ENCODE peak calls at places on chromosomes 2 and 18, in nine cellular contexts. Y, K, O, T, A, F, C, M and W are unnamed samples.

GRCh38 chr2:200380139-200380561 is 73.7 kb downstream of the SPATS2L start:
- DNase-seq in Y (no peak), K (no peak), O (peak; percentile 29), T (peak; percentile 38), A (no peak), F (no peak), C (peak; percentile 15), M (no peak), W (no peak)

GRCh38 chr2:239569401-239570090 is 168.7 kb upstream of the HDAC4 start:
- DNase-seq in Y (no peak), K (no peak), O (no peak), T (no peak), A (no peak), F (no peak), C (peak; percentile 20), M (no peak), W (no peak)

GRCh38 chr2:30255466-30256408 is 24.4 kb downstream of the LBH start:
- DNase-seq in Y (no peak), K (no peak), O (no peak), T (no peak), A (no peak), F (no peak), C (no peak), M (no peak), W (no peak)

GRCh38 chr18:64765908-64766307 is 617.0 kb upstream of the LINC00305 start:
- DNase-seq in Y (no peak), K (no peak), O (no peak), T (no peak), A (no peak), F (no peak), C (no peak), M (no peak), W (no peak)

GRCh38 chr2:235614900-235615712 is 121.3 kb downstream of the AGAP1 start:
- DNase-seq in Y (no peak), K (no peak), O (peak; percentile 33), T (no peak), A (no peak), F (no peak), C (peak; percentile 51), M (peak; percentile 68), W (no peak)

GRCh38 chr18:62558015-62558663 is 35.3 kb downstream of the ZCCHC2 start:
- DNase-seq in Y (no peak), K (no peak), O (no peak), T (no peak), A (no peak), F (no peak), C (no peak), M (no peak), W (no peak)

GRCh38 chr2:142875010-142875409 is 2.5 kb upstream of the KYNU start:
- DNase-seq in Y (no peak), K (no peak), O (no peak), T (peak; percentile 41), A (no peak), F (no peak), C (no peak), M (no peak), W (no peak)

GRCh38 chr2:208440716-208441115 is 34.1 kb downstream of the PTH2R start:
- DNase-seq in Y (no peak), K (no peak), O (no peak), T (no peak), A (no peak), F (peak; percentile 57), C (no peak), M (no peak), W (no peak)

GRCh38 chr2:38568724-38569478 is 33.8 kb downstream of the HNRNPLL start:
- DNase-seq in Y (no peak), K (no peak), O (no peak), T (no peak), A (no peak), F (no peak), C (no peak), M (no peak), W (no peak)